ENCODE peak calls at places on chromosome X, in four cellular contexts. X is OCI-LY7, V is tibial artery, Q is adrenal gland. M is an unnamed sample.
A peak's percentile ranks its signal among the peaks of the same experiment; 100 is the strongest.

GRCh38 chrX:97320305-97320704 is 436.6 kb downstream of the RPA4 start:
- DNase-seq in X (no peak), V (no peak), Q (no peak), M (no peak)

GRCh38 chrX:107700802-107701201 is 72.5 kb downstream of the PRPS1 start:
- DNase-seq in X (no peak), V (no peak), Q (no peak), M (no peak)

GRCh38 chrX:137119049-137119448 is 85.3 kb upstream of the GPR101 start:
- DNase-seq in X (no peak), V (no peak), Q (no peak), M (no peak)

GRCh38 chrX:53795583-53795982 is 109.1 kb upstream of the HUWE1 start:
- DNase-seq in X (no peak), V (no peak), Q (no peak), M (no peak)

GRCh38 chrX:126064901-126065541 is 101.1 kb downstream of the DCAF12L2 start:
- DNase-seq in X (no peak), V (no peak), Q (no peak), M (no peak)

GRCh38 chrX:82029571-82030218 is 827.8 kb downstream of the SH3BGRL start:
- DNase-seq in X (no peak), V (no peak), Q (no peak), M (no peak)

GRCh38 chrX:97405031-97405685 is 521.5 kb downstream of the RPA4 start:
- DNase-seq in X (no peak), V (no peak), Q (no peak), M (no peak)

GRCh38 chrX:37846141-37846540 is 1.2 kb downstream of the DYNLT3 start:
- DNase-seq in X (no peak), V (no peak), Q (no peak), M (no peak)

GRCh38 chrX:112759512-112759911 is 79.8 kb upstream of the LHFPL1 start:
- DNase-seq in X (no peak), V (no peak), Q (no peak), M (no peak)

GRCh38 chrX:130716822-130717405 is 186.1 kb downstream of the ENOX2 start:
- DNase-seq in X (no peak), V (no peak), Q (no peak), M (no peak)

GRCh38 chrX:55907968-55908607 is 190.5 kb downstream of the RRAGB start:
- DNase-seq in X (no peak), V (peak; percentile 25), Q (peak; percentile 36), M (peak; percentile 41)

GRCh38 chrX:10634681-10635161 is 14.3 kb upstream of the MID1 start:
- DNase-seq in X (no peak), V (no peak), Q (no peak), M (no peak)

DNA sequence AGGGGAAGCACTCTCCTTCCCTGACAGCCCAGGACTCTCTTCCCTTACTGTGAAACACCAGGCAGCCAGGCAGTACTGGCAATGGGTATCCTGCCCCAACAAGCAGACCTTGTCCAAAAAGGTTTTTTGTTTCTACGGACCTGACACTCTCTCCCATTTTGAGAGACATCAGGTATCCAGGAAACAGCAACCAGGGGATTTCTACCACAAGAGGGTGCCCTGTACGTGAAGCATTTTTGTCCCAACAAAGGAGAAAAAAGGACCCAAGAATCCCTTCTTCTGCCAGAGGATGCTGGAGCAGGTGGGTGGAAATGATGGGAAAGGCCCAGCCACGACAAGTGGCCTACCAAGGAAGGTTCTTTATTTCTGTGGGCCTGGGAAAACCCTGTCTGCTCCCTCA is 65.7 kb upstream of the FGF13 start:
- DNase-seq in X (no peak), V (no peak), Q (no peak), M (no peak)
- TF ChIP-seq CTCF in X (no peak), V (no peak), Q (no peak), M (no peak)

DNA sequence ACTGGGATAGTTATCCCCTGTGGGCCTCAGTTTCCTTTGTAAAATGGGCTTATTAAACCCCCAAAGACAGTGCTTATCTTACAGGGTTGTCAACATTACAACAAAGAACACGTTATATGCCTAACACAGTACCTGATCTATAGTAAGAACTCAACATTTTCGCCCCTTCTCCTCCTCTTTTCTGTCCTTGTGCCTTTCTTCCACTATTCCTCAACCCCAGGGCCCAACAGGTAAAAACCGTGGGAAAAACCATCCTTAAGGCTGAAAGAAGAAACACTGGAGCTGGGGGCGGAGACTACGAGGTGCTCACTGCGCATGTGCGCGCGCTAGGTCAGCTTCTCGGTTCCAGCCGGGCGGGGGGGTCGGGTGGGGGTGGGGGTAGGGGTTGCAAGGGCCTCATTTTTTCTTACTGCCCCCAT is 435 bp upstream of the XIAP start:
- DNase-seq in X (peak; percentile 76), V (peak; percentile 61), Q (no peak), M (no peak)
- TF ChIP-seq CTCF in X (no peak), V (no peak), Q (no peak), M (no peak)

GRCh38 chrX:135520022-135520552 is 373 bp upstream of the INTS6L start:
- DNase-seq in X (peak; percentile 0), V (no peak), Q (peak; percentile 39), M (no peak)

GRCh38 chrX:135520553-135521404 is at the start of gene INTS6L:
- DNase-seq in X (peak; percentile 91), V (peak; percentile 89), Q (peak; percentile 92), M (peak; percentile 90)

GRCh38 chrX:135522132-135522530 is 1.7 kb downstream of the INTS6L start:
- DNase-seq in X (no peak), V (no peak), Q (no peak), M (no peak)

GRCh38 chrX:135522878-135523693 is 2.6 kb downstream of the INTS6L start:
- DNase-seq in X (no peak), V (no peak), Q (no peak), M (no peak)

GRCh38 chrX:135521405-135522131 is 1.1 kb downstream of the INTS6L start:
- DNase-seq in X (peak; percentile 86), V (peak; percentile 76), Q (peak; percentile 95), M (peak; percentile 94)
- TF ChIP-seq CTCF in X (no peak), V (no peak), Q (no peak), M (no peak)

GRCh38 chrX:79081895-79082512 is 62.5 kb upstream of the GPR174 start:
- DNase-seq in X (peak; percentile 58), V (no peak), Q (no peak), M (no peak)
- TF ChIP-seq CTCF in X (peak; percentile 79), V (peak; percentile 47), Q (peak; percentile 50), M (peak; percentile 52)

GRCh38 chrX:110182362-110182761 is 135.5 kb downstream of the AMMECR1 start:
- DNase-seq in X (no peak), V (no peak), Q (no peak), M (no peak)

GRCh38 chrX:110181459-110182137 is 136.3 kb downstream of the AMMECR1 start:
- DNase-seq in X (no peak), V (no peak), Q (no peak), M (no peak)

GRCh38 chrX:110182865-110183264 is 135.0 kb downstream of the AMMECR1 start:
- DNase-seq in X (no peak), V (no peak), Q (no peak), M (no peak)

GRCh38 chrX:110180176-110180927 is 137.5 kb downstream of the AMMECR1 start:
- DNase-seq in X (no peak), V (no peak), Q (peak; percentile 70), M (no peak)

DNA sequence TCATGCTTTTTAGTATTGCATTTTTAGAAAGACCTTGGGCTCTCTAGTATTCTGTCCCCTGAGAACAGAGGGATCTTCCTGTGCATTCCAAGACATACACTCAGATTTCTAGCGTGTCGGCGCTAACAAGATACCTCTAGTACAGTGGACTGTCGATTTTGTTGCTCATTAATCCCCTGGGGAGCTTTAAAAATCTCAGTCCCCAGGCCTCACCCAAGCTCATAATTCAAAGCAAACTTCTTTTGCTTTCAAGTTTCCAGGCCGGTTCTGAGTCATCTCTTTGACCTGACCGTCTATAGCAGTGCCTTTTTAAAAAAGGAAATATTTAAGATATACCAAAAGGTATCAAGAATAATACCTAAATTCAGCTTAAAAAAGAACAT is 137.0 kb downstream of the AMMECR1 start:
- DNase-seq in X (no peak), V (no peak), Q (no peak), M (no peak)
- TF ChIP-seq CTCF in X (no peak), V (no peak), Q (no peak), M (no peak)

DNA sequence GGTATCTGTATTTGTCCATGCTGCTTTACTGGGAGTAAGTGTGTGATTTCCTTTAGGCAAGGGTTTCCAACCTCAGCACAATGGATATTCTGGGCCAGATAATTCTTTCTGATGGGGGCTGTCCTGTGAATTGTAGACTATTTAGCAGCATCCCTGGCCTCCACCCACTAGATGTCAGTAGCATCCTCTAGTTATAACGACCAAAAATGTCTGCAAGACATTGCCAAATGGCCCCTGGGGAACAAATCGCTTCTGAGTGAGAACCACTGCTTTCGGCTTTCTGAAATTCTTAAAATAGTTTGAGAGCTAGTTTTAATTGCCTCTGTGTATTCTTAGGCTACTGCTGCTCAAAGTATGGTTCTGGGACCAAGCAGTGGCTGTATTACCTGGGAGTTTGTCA is 81.2 kb upstream of the GPM6B start:
- DNase-seq in X (peak; percentile 34), V (peak; percentile 25), Q (no peak), M (no peak)
- TF ChIP-seq CTCF in X (peak; percentile 67), V (peak; percentile 35), Q (no peak), M (no peak)